ENCODE peak calls at places on chromosomes 6 and 20, in eight cellular contexts. N is stomach, H is suprapubic skin, Z is breast epithelium, J is endothelial cell of umbilical vein, Y is heart left ventricle, K is A549, M is tibial nerve. T is an unnamed sample.

GRCh38 chr6:47188588-47189021 is 121.1 kb downstream of the TNFRSF21 start:
- DNase-seq in Z (no peak), K (no peak), M (no peak), H (no peak), N (peak; percentile 39), Y (no peak), J (peak; percentile 29), T (peak; percentile 24)

GRCh38 chr20:32191873-32192272 is 15.7 kb downstream of the PLAGL2 start:
- DNase-seq in K (no peak), Z (no peak), N (no peak), M (no peak), H (no peak), Y (no peak), J (no peak), T (no peak)

GRCh38 chr6:122059918-122060317 is 339.5 kb upstream of the HSF2 start:
- DNase-seq in J (no peak), M (no peak), H (no peak), Y (no peak), Z (no peak), N (no peak), K (no peak), T (no peak)

GRCh38 chr6:77292564-77293546 is 170.4 kb downstream of the HTR1B start:
- DNase-seq in M (no peak), J (peak; percentile 97), H (no peak), K (peak; percentile 8), N (no peak), Z (no peak), Y (no peak), T (no peak)

GRCh38 chr20:34516874-34517542 is 786 bp downstream of the DYNLRB1 start:
- DNase-seq in Y (no peak), M (no peak), N (no peak), J (no peak), Z (no peak), H (no peak), K (no peak), T (no peak)

GRCh38 chr20:16314722-16315121 is 258.5 kb downstream of the KIF16B start:
- DNase-seq in Z (no peak), M (no peak), Y (no peak), N (no peak), K (no peak), H (no peak), J (no peak), T (no peak)

GRCh38 chr6:154510144-154510905 is at the start of gene CNKSR3:
- DNase-seq in Z (peak; percentile 73), K (peak; percentile 64), J (peak; percentile 96), M (peak; percentile 71), N (peak; percentile 93), H (peak; percentile 89), Y (peak; percentile 89), T (peak; percentile 94)

GRCh38 chr6:33175436-33176069 is 16.7 kb downstream of the COL11A2 start:
- DNase-seq in H (no peak), J (no peak), N (no peak), M (no peak), Z (no peak), Y (no peak), K (no peak), T (no peak)

GRCh38 chr6:83884523-83884922 is 25.0 kb downstream of the CYB5R4 start:
- DNase-seq in H (no peak), N (no peak), K (peak; percentile 17), M (no peak), Y (no peak), J (peak; percentile 84), Z (no peak), T (no peak)

GRCh38 chr6:120871416-120872261 is 462.6 kb downstream of the TBC1D32 start:
- DNase-seq in N (no peak), Y (peak; percentile 51), Z (no peak), M (no peak), J (no peak), H (no peak), K (no peak), T (no peak)

GRCh38 chr20:25453035-25453810 is 45.8 kb downstream of the GINS1 start:
- DNase-seq in H (no peak), N (peak; percentile 21), J (peak; percentile 5), K (no peak), M (no peak), Z (no peak), Y (no peak), T (no peak)

GRCh38 chr6:36312854-36313627 is 23.6 kb downstream of the BNIP5 start:
- DNase-seq in M (no peak), J (no peak), N (no peak), K (no peak), Z (no peak), Y (no peak), H (no peak), T (no peak)

GRCh38 chr20:48467622-48468021 is 360.2 kb downstream of the PREX1 start:
- DNase-seq in K (no peak), J (no peak), M (no peak), H (no peak), Y (no peak), N (no peak), Z (no peak), T (no peak)

GRCh38 chr20:61948586-61949362 is 116.9 kb downstream of the TAF4 start:
- DNase-seq in K (no peak), N (no peak), M (no peak), Z (no peak), J (no peak), Y (no peak), H (peak; percentile 31), T (no peak)

GRCh38 chr6:51019785-51020184 is 201.1 kb downstream of the TFAP2B start:
- DNase-seq in H (no peak), J (no peak), K (no peak), Z (no peak), N (no peak), M (no peak), Y (no peak), T (no peak)

GRCh38 chr6:8279094-8279805 is 156.1 kb downstream of the SLC35B3 start:
- DNase-seq in N (no peak), H (no peak), Z (no peak), J (no peak), M (no peak), K (no peak), Y (no peak), T (no peak)

GRCh38 chr6:93366506-93366905 is 52.9 kb downstream of the EPHA7 start:
- DNase-seq in K (no peak), Y (no peak), H (no peak), Z (no peak), N (no peak), J (no peak), M (no peak), T (no peak)

GRCh38 chr20:24146231-24146634 is 157.7 kb upstream of the GGTLC1 start:
- DNase-seq in Y (no peak), J (no peak), M (no peak), K (no peak), H (no peak), N (no peak), Z (no peak), T (peak; percentile 31)

GRCh38 chr6:85641522-85641915 is 1.2 kb downstream of the SYNCRIP start:
- DNase-seq in J (peak; percentile 18), N (no peak), Y (no peak), M (no peak), H (no peak), Z (no peak), K (no peak), T (peak; percentile 7)

GRCh38 chr20:19688031-19688806 is 69.8 kb upstream of the RIN2 start:
- DNase-seq in M (peak; percentile 48), Y (peak; percentile 85), J (peak; percentile 60), H (peak; percentile 79), Z (peak; percentile 44), K (peak; percentile 89), N (peak; percentile 81), T (peak; percentile 76)

GRCh38 chr6:49522710-49523593 is 23.2 kb downstream of the GLYATL3 start:
- DNase-seq in K (no peak), J (no peak), M (no peak), H (no peak), Z (no peak), N (no peak), Y (no peak), T (peak; percentile 54)

GRCh38 chr6:68911334-68911733 is 276.3 kb downstream of the ADGRB3 start:
- DNase-seq in M (no peak), K (no peak), Z (no peak), N (no peak), Y (no peak), J (no peak), H (no peak), T (no peak)

GRCh38 chr6:140043357-140043756 is 668.9 kb upstream of the CITED2 start:
- DNase-seq in H (no peak), K (peak; percentile 38), M (no peak), N (no peak), J (peak; percentile 6), Y (no peak), Z (no peak), T (no peak)

GRCh38 chr6:34791842-34792604 is at the start of gene BLTP3A:
- DNase-seq in J (peak; percentile 69), H (peak; percentile 72), K (peak; percentile 69), N (peak; percentile 65), Y (peak; percentile 89), Z (no peak), M (peak; percentile 31), T (peak; percentile 73)
- TF ChIP-seq POLR2A in J (peak; percentile 78), H (peak; percentile 50), K (peak; percentile 42), N (no peak), Y (peak; percentile 36), Z (no peak), M (peak; percentile 36), T (peak; percentile 52)

GRCh38 chr6:138498575-138499302 is 555 bp downstream of the NHSL1 start:
- DNase-seq in M (no peak), N (no peak), J (no peak), K (no peak), Y (no peak), Z (no peak), H (no peak), T (no peak)
- H3K27ac ChIP-seq in M (no peak overlapping the region), N (peak overlapping the region; percentile 61), J (no peak overlapping the region), K (peak overlapping the region; percentile 14), Y (no peak overlapping the region), Z (no peak overlapping the region), H (no peak overlapping the region), T (peak overlapping the region; percentile 60)

DNA sequence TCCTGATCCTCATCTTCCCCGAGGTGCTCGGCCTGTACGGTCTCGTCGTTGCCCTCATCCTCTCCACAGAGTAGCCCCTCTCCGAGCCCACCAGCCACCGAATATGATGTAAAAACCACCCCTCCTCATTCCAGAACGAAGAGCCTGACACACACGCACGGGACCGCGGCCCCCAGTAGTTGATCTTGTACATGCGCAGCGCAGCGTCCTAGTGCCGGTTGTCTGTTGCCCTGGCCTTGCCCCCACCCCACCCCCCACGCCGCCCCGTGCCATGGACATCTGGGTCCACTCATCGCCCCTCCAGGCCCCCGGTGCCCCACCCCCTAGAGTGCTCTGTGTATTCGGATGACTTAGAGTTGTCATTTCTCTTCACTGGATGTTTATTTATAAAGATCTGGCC is 5.2 kb upstream of the PRPH2 start:
- DNase-seq in K (no peak), M (no peak), N (no peak), Y (no peak), J (no peak), Z (no peak), H (peak; percentile 67), T (no peak)
- H3K4me3 ChIP-seq in K (no peak overlapping the region), M (peak overlapping the region; percentile 53), N (peak overlapping the region; percentile 60), Y (peak overlapping the region; percentile 61), J (no peak overlapping the region), Z (peak overlapping the region; percentile 54), H (peak overlapping the region; percentile 55), T (no peak overlapping the region)

DNA sequence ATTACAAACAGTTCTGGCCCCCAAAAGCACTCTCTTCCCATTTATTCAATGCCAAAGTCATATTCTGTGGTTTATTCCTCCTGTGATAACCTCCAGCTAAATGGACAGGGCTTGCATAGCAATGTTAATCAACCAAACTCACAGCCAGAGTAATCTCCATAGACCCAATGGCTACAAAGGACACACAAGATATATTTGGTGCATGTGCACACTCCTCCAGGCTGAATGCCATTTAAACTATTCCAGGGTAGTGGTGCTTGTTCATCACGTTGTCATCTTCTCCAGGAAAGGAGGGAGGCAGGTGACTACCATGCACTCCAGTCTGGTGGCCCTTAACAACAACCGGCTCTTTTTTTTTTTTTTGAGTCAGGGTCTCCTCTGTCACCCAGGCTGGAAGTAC is 56.8 kb downstream of the B3GAT2 start:
- DNase-seq in J (no peak), Y (no peak), K (no peak), Z (no peak), M (no peak), H (no peak), N (no peak), T (no peak)
- TF ChIP-seq POLR2A in J (no peak), Y (no peak), K (no peak), Z (no peak), M (no peak), H (no peak), N (no peak), T (no peak)

T was measured in body of pancreas.